ENCODE peak calls at places on chromosomes 2 and 18, in six cellular contexts. S is endodermal cell, Y is heart right ventricle, C is heart left ventricle, K is fibroblast of lung, Q is sigmoid colon. O is an unnamed sample.

GRCh38 chr18:58847383-58848071 is 17.1 kb upstream of the ZNF532 start:
- DNase-seq in Q (no peak), C (peak), Y (peak), K (no peak), S (peak), O (peak)

GRCh38 chr2:71166812-71167211 is 36.4 kb downstream of the MPHOSPH10 start:
- DNase-seq in K (no peak), Y (no peak), C (no peak), S (no peak), Q (no peak), O (no peak)

GRCh38 chr2:154261473-154262027 is 389.8 kb downstream of the GALNT13 start:
- DNase-seq in C (no peak), Q (no peak), S (no peak), K (no peak), Y (no peak), O (no peak)

GRCh38 chr2:211086049-211086448 is 529.6 kb downstream of the CPS1 start:
- DNase-seq in K (no peak), S (no peak), Y (no peak), Q (no peak), C (no peak), O (no peak)

GRCh38 chr2:86788881-86789686 is 1.6 kb downstream of the CD8A start:
- DNase-seq in Q (no peak), K (no peak), Y (no peak), C (no peak), S (peak), O (no peak)

GRCh38 chr2:84223191-84223590 is 235.9 kb downstream of the SUCLG1 start:
- DNase-seq in C (no peak), Y (no peak), S (no peak), Q (no peak), K (no peak), O (no peak)

GRCh38 chr18:12703714-12704113 is 872 bp downstream of the PSMG2 start:
- DNase-seq in C (no peak), S (no peak), K (peak), Q (no peak), Y (no peak), O (no peak)

GRCh38 chr2:96527052-96527964 is 9.2 kb upstream of the ARID5A start:
- DNase-seq in K (peak), Q (peak), C (peak), Y (peak), S (peak), O (no peak)

GRCh38 chr2:111924617-111925107 is 26.3 kb downstream of the MERTK start:
- DNase-seq in K (no peak), C (no peak), Q (no peak), S (no peak), Y (no peak), O (no peak)

GRCh38 chr2:18133310-18133709 is 254.8 kb downstream of the KCNS3 start:
- DNase-seq in C (no peak), S (no peak), K (no peak), Y (no peak), Q (no peak), O (no peak)

GRCh38 chr18:10074122-10074521 is 160.3 kb downstream of the VAPA start:
- DNase-seq in C (no peak), K (no peak), Y (no peak), S (no peak), Q (no peak), O (no peak)

GRCh38 chr2:196718796-196719564 is 79.5 kb downstream of the CCDC150 start:
- DNase-seq in K (peak), S (peak), Y (no peak), C (peak), Q (no peak), O (no peak)

GRCh38 chr2:136305517-136306192 is 187.7 kb upstream of the CXCR4 start:
- DNase-seq in Q (no peak), Y (no peak), S (no peak), C (no peak), K (no peak), O (no peak)

GRCh38 chr2:105961599-105962146 is 217.0 kb downstream of the NCK2 start:
- DNase-seq in S (peak), C (no peak), Q (no peak), K (no peak), Y (no peak), O (no peak)

GRCh38 chr2:106789185-106789584 is 96.8 kb downstream of the ST6GAL2 start:
- DNase-seq in C (no peak), K (no peak), Q (no peak), S (no peak), Y (no peak), O (no peak)

GRCh38 chr2:188319845-188320244 is 28.2 kb downstream of the GULP1 start:
- DNase-seq in Y (no peak), S (no peak), Q (no peak), C (no peak), K (no peak), O (no peak)

GRCh38 chr2:200905618-200906296 is 16.6 kb downstream of the NIF3L1 start:
- DNase-seq in Y (peak), S (peak), Q (no peak), K (peak), C (peak), O (peak)

GRCh38 chr2:43139996-43140621 is 86.3 kb downstream of the ZFP36L2 start:
- DNase-seq in Y (peak), C (peak), K (peak), Q (no peak), S (peak), O (no peak)

GRCh38 chr2:179749210-179749609 is 112.2 kb downstream of the ZNF385B start:
- DNase-seq in Q (no peak), K (peak), C (no peak), S (no peak), Y (no peak), O (no peak)

GRCh38 chr2:239167011-239167673 is 233.7 kb downstream of the HDAC4 start:
- DNase-seq in K (no peak), Q (peak), Y (no peak), C (peak), S (peak), O (peak)

GRCh38 chr2:99404800-99405669 is 67.8 kb downstream of the EIF5B start:
- DNase-seq in K (no peak), Q (no peak), C (no peak), Y (no peak), S (no peak), O (no peak)

GRCh38 chr18:9130806-9131205 is 5.8 kb upstream of the ANKRD12 start:
- DNase-seq in Y (no peak), Q (no peak), S (no peak), K (peak), C (no peak), O (no peak)

GRCh38 chr2:151180123-151180522 is 81.5 kb downstream of the RBM43 start:
- DNase-seq in Y (no peak), S (no peak), Q (no peak), C (no peak), K (no peak), O (no peak)

GRCh38 chr18:59273936-59274928 is 978 bp upstream of the RAX start:
- DNase-seq in S (peak), K (no peak), Q (no peak), Y (no peak), C (no peak), O (no peak)

GRCh38 chr2:14408695-14409094 is 223.8 kb upstream of the LRATD1 start:
- DNase-seq in C (no peak), Y (no peak), S (no peak), K (no peak), Q (no peak), O (no peak)

GRCh38 chr2:3823748-3824147 is 120.4 kb downstream of the DCDC2C start:
- DNase-seq in S (no peak), Q (no peak), C (no peak), Y (no peak), K (peak), O (no peak)

GRCh38 chr18:63322908-63323634 is 3.5 kb upstream of the BCL2 start:
- DNase-seq in Y (peak), Q (peak), C (no peak), S (peak), K (peak), O (peak)

GRCh38 chr2:26352892-26353291 is 6.3 kb upstream of the ADGRF3 start:
- DNase-seq in Q (no peak), S (no peak), K (peak), Y (no peak), C (no peak), O (no peak)

GRCh38 chr2:16508061-16508851 is 157.4 kb downstream of the CYRIA start:
- DNase-seq in C (peak), K (peak), Q (no peak), S (peak), Y (peak), O (peak)

GRCh38 chr2:71333619-71334018 is 2.0 kb downstream of the ZNF638 start:
- DNase-seq in Q (no peak), C (no peak), S (no peak), Y (no peak), K (no peak), O (no peak)

GRCh38 chr18:23650963-23651927 is 11.5 kb downstream of the ANKRD29 start:
- DNase-seq in Y (no peak), Q (no peak), S (no peak), C (no peak), K (peak), O (no peak)

GRCh38 chr18:3273042-3273441 is 11.1 kb downstream of the MYL12B start:
- DNase-seq in K (no peak), C (no peak), Y (no peak), Q (no peak), S (no peak), O (no peak)

GRCh38 chr2:202944816-202945215 is 32.7 kb downstream of the CARF start:
- DNase-seq in Q (no peak), S (no peak), C (no peak), Y (no peak), K (no peak), O (no peak)

GRCh38 chr2:54636425-54637139 is 86.9 kb upstream of the EML6 start:
- DNase-seq in K (no peak), S (no peak), Q (no peak), Y (no peak), C (no peak), O (no peak)
- H3K27ac ChIP-seq in K (no peak), S (no peak), Q (peak), Y (peak), C (no peak), O (peak)

DNA sequence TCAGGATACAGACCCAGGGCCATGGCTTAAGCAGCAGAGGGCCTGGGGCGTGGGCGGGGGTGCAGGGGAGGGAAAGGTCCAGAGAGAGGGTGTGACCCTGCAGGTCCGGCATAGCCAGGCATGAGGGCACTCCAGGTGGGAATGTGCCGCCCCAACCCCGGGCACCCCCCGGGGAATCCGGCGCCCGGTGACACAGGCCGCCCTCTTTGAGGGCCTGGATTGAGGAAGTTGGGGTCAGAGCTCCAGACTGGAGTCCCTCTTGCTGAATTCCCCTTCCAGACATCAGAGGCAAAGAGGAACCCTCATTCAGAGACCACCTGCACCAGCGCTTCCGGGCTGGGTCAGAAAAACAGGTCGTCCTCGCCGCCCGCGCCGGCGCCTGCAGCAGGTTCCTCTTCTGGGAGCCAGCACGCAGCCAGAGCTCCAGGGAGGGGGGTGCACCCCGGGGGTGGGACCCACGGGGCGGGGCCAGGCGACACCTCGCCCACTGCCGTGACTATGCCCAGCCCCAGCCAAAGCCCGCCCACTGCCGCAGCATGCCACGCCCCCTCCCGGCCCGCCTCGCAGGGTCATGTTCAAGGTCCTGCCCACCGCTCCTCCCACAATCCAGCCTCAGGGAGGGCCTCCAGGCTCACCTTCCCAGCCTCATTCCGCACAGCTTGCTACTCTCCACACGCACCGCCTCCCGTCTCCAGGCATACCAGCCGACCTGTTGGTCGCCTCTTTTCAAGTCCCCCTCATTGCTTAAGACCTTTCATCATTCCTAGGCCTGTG is 98.3 kb upstream of the ID2 start:
- DNase-seq in S (peak), K (peak), C (peak), Q (peak), Y (peak), O (peak)
- H3K4me3 ChIP-seq in S (peak), K (no peak), C (peak), Q (peak), Y (no peak), O (no peak)

GRCh38 chr2:178674122-178674521 is 133.1 kb downstream of the TTN start:
- DNase-seq in C (no peak), Q (no peak), Y (no peak), K (no peak), S (no peak), O (no peak)
- TF ChIP-seq CTCF in C (no peak), Q (no peak), Y (no peak), K (no peak), S (peak), O (peak)

GRCh38 chr2:231532189-231533035 is 2.2 kb upstream of the NMUR1 start:
- DNase-seq in S (no peak), Y (no peak), Q (peak), C (no peak), K (no peak), O (no peak)

GRCh38 chr2:231533777-231534125 is 3.5 kb upstream of the NMUR1 start:
- DNase-seq in Y (no peak), Q (peak), S (no peak), C (no peak), K (no peak), O (no peak)

GRCh38 chr2:231540017-231540416 is 9.8 kb upstream of the NMUR1 start:
- DNase-seq in C (no peak), Q (no peak), K (no peak), S (no peak), Y (no peak), O (no peak)

GRCh38 chr2:231533086-231533776 is 3.0 kb upstream of the NMUR1 start:
- DNase-seq in Q (peak), Y (no peak), S (peak), C (no peak), K (no peak), O (no peak)

DNA sequence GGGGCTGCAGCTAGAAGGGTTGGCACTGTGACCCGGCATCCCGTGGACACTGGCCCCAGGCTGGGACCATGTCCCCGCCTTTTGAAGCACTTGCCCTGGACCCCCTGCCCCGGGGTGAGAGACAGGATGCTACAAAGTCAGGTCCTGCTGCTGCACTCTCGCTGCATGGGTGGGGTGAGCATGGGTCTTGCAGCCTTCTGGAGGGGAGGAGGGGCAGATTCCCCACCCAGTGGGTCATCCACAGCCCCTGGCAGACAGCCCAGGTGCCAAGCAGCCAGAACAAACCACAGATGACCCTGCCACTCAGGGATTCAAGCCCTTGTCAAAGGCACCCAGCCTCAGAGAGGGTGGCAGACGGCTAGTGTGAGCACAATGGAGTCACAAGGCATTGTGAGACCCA is 5.7 kb upstream of the NMUR1 start:
- DNase-seq in Q (peak), K (no peak), Y (peak), C (peak), S (peak), O (no peak)
- H3K27ac ChIP-seq in Q (no peak), K (no peak), Y (peak), C (no peak), S (no peak), O (no peak)

GRCh38 chr18:961644-962355 is 57.1 kb downstream of the ADCYAP1 start:
- DNase-seq in C (no peak), Y (peak), Q (no peak), S (peak), K (peak), O (no peak)
- H3K4me3 ChIP-seq in C (peak), Y (no peak), Q (peak), S (peak), K (peak), O (peak)

O was measured in dorsolateral prefrontal cortex.